ENCODE peak calls at places on chromosomes 7 and 10, in four cellular contexts. Y is H9, I is stomach, X is right cardiac atrium. O is an unnamed sample.

GRCh38 chr7:43784030-43785001 is 25.8 kb downstream of the BLVRA start:
- DNase-seq in X (no peak), I (no peak), Y (no peak), O (no peak)

GRCh38 chr7:68707146-68707545 is 891.1 kb upstream of the AUTS2 start:
- DNase-seq in I (no peak), X (no peak), Y (no peak), O (no peak)

GRCh38 chr10:44960098-44960480 is 487 bp downstream of the RASSF4 start:
- DNase-seq in X (no peak), I (no peak), Y (no peak), O (peak)

GRCh38 chr7:39022796-39023195 is 45.1 kb downstream of the POU6F2 start:
- DNase-seq in I (no peak), Y (no peak), X (no peak), O (no peak)

GRCh38 chr7:636396-636795 is 90.1 kb upstream of the DNAAF5 start:
- DNase-seq in Y (no peak), I (peak), X (no peak), O (no peak)

GRCh38 chr7:74480861-74481417 is 27.2 kb downstream of the GTF2IRD1 start:
- DNase-seq in Y (no peak), X (peak), I (peak), O (peak)

GRCh38 chr10:70462349-70462984 is 16.1 kb upstream of the PALD1 start:
- DNase-seq in Y (no peak), X (peak), I (peak), O (no peak)

GRCh38 chr10:52213511-52213831 is 100.6 kb upstream of the DKK1 start:
- DNase-seq in X (peak), Y (peak), I (no peak), O (peak)

GRCh38 chr7:41641006-41641714 is 61.7 kb downstream of the INHBA start:
- DNase-seq in I (no peak), X (no peak), Y (no peak), O (no peak)

GRCh38 chr10:33196710-33197406 is 137.6 kb downstream of the NRP1 start:
- DNase-seq in X (peak), I (peak), Y (no peak), O (peak)

GRCh38 chr10:119022846-119023552 is 6.5 kb upstream of the NANOS1 start:
- DNase-seq in Y (peak), I (no peak), X (no peak), O (no peak)

GRCh38 chr7:119271147-119271779 is 1001.7 kb upstream of the KCND2 start:
- DNase-seq in X (no peak), I (no peak), Y (no peak), O (no peak)

GRCh38 chr10:116815641-116816415 is 33.5 kb upstream of the ENO4 start:
- DNase-seq in Y (no peak), X (no peak), I (no peak), O (no peak)

GRCh38 chr10:63558132-63558784 is 37.1 kb downstream of the REEP3 start:
- DNase-seq in Y (no peak), X (no peak), I (no peak), O (no peak)

GRCh38 chr7:149209518-149210269 is 14.3 kb downstream of the ZNF282 start:
- DNase-seq in Y (peak), I (peak), X (no peak), O (peak)

GRCh38 chr10:13712799-13713581 is 126.2 kb downstream of the PRPF18 start:
- DNase-seq in Y (no peak), I (peak), X (peak), O (peak)

GRCh38 chr10:29734640-29734979 is 99.8 kb upstream of the SVIL start:
- DNase-seq in Y (no peak), X (no peak), I (no peak), O (no peak)

GRCh38 chr7:46534593-46535271 is 613.7 kb upstream of the IGFBP3 start:
- DNase-seq in Y (peak), I (no peak), X (peak), O (peak)

GRCh38 chr10:36515313-36515712 is 610.1 kb upstream of the ANKRD30A start:
- DNase-seq in I (no peak), Y (no peak), X (no peak), O (no peak)

GRCh38 chr7:23012797-23013714 is 874 bp downstream of the HYCC1 start:
- DNase-seq in X (peak), I (no peak), Y (peak), O (peak)

GRCh38 chr10:34627331-34627730 is 187.8 kb downstream of the PARD3 start:
- DNase-seq in Y (no peak), I (no peak), X (no peak), O (no peak)

GRCh38 chr7:138000081-138000701 is 1.7 kb downstream of the CREB3L2 start:
- DNase-seq in Y (peak), X (peak), I (peak), O (peak)

GRCh38 chr10:88473989-88474883 is 108.9 kb downstream of the RNLS start:
- DNase-seq in X (no peak), I (peak), Y (no peak), O (peak)

GRCh38 chr7:95026421-95027072 is 119.2 kb downstream of the PPP1R9A start:
- DNase-seq in X (no peak), Y (no peak), I (no peak), O (no peak)

GRCh38 chr7:43647772-43648643 is 65.1 kb downstream of the STK17A start:
- DNase-seq in Y (no peak), I (peak), X (peak), O (no peak)

GRCh38 chr7:152424348-152425108 is 11.3 kb downstream of the KMT2C start:
- DNase-seq in Y (no peak), I (no peak), X (no peak), O (no peak)

GRCh38 chr10:123009105-123009805 is 449 bp downstream of the ACADSB start:
- DNase-seq in X (peak), Y (no peak), I (peak), O (peak)

GRCh38 chr7:154928136-154929005 is 74.6 kb downstream of the PAXIP1 start:
- DNase-seq in Y (no peak), I (peak), X (no peak), O (peak)

GRCh38 chr10:60238408-60239100 is 151.1 kb downstream of the ANK3 start:
- DNase-seq in I (peak), Y (peak), X (no peak), O (peak)

DNA sequence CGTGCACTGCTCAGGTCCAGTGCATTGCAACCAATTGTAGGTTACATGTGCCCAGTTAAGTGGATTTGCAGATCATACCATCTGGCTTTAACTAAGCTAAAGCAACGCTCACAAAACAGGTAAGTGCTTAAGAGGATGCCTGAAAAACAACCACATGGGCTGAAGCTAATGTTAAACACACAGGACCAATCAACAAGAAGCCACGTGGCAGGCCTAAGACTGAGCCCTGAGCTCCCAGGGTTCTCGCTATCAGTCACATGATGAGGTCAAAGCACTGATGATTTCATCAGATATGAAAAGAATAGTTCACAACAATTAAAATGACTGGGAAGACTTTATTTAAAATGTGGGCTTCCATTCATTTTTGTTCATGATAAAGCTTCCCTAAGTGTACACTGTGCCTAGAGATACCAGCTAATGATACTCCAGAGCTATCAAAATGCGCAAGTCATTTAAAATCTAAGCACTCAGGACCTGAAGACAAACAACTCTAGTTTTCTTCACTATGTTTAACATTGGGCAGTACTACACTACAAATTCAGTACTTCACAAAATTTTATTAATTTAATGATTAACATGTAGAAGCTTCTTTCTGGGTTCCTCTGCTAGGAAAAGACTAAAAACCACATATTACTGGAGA is 90.6 kb downstream of the PIP4K2A start:
- DNase-seq in X (no peak), I (no peak), Y (no peak), O (no peak)
- H3K27ac ChIP-seq in X (no peak), I (peak), Y (no peak), O (no peak)

DNA sequence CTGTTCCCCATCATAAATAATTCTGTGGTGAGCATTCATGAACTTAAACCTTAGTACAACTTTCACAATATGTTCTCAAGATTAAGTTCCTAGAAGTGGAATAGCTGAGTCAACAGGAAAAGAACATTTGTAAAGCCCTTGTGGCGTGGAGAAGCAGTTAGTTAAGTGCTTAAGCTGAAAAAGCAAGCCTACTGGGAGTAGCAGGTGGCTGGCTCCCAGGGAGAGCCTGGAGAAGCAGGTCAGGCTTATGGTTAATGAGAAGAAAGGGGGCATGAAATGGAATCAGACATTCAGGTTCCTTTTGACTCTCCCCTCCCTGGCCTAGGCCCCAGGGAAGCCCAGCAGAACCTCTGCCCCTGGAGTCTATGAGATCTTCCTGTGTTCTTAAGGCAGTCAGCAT is 35.3 kb downstream of the VSTM4 start:
- DNase-seq in X (peak), Y (no peak), I (no peak), O (peak)
- H3K27ac ChIP-seq in X (no peak), Y (no peak), I (peak), O (no peak)

GRCh38 chr7:116403265-116403664 is 96.3 kb upstream of the CAV2 start:
- DNase-seq in Y (no peak), I (no peak), X (no peak), O (no peak)
- H3K27ac ChIP-seq in Y (no peak), I (no peak), X (peak), O (no peak)

GRCh38 chr10:110569120-110569519 is 1.6 kb downstream of the SMC3 start:
- DNase-seq in X (no peak), Y (no peak), I (no peak), O (no peak)
- H3K27ac ChIP-seq in X (no peak), Y (no peak), I (no peak), O (no peak)

GRCh38 chr7:4612237-4612636 is 69.9 kb upstream of the FOXK1 start:
- DNase-seq in Y (no peak), X (no peak), I (no peak), O (no peak)

GRCh38 chr7:4610768-4611467 is 71.2 kb upstream of the FOXK1 start:
- DNase-seq in I (peak), X (peak), Y (peak), O (peak)

GRCh38 chr7:4616116-4616515 is 66.0 kb upstream of the FOXK1 start:
- DNase-seq in Y (no peak), I (no peak), X (no peak), O (no peak)

GRCh38 chr7:4613855-4614548 is 68.1 kb upstream of the FOXK1 start:
- DNase-seq in I (no peak), Y (no peak), X (no peak), O (no peak)

DNA sequence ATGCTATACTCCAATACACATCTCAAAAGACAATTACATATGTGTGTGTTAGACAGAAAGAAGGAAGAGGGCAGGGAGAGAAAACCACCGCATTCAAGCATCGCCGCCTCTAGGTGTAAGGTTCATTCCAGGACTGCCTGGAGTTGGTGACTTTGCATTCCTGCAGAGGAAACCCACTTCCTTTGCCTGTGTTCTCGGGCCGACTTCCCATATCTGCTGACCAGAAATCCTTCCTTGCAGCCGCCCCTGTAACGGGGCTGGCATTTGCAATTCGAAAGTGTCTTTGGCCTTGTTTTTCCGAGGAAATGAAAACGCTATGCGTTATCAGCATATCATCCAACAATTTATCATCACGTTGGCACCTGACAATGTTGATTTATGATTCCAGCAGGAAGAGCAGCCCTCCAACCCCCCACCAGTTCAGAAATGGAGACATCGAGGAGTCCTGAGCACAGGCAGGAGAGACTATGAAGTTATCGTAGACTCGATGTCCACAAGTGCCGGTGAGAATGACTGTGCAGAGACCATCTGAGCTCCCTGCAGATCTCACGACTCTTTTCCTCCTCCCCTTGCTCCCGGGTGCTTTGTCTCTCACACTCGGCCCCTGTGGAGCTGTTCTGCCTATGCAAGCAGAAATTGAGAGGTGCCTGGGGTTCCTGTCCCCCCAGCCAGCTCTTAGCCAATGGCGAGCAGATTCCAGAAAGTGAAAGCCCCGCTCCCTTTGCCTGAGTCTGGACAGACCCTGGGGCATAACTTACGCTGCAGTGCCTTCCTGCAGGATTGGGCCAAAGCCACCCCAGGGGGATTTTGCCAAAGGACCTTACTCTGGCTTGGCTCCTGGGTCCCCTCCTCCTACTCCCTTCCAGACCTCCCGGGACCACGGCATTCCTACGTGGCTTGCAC is 68.9 kb upstream of the FOXK1 start:
- DNase-seq in Y (peak), I (no peak), X (no peak), O (no peak)
- H3K27ac ChIP-seq in Y (no peak), I (peak), X (peak), O (peak)